ENCODE peak calls at places on chromosomes 1 and 21, in nine cellular contexts. G is NCI-H1417; H is activated naive CD4-positive, alpha-beta T cell treated with anti-CD3 and anti-CD28 coated beads, Interleukin-2, amount 10 ng/mL, durations not matched to agents 7 days and 5 days; Y is fibroblast of pulmonary artery; O is T47D; B is mucosa of descending colon; Z is adipocyte; N is WTC11; J is SW480. Q is an unnamed sample.

GRCh38 chr1:12473596-12474329 is 144.2 kb downstream of the DHRS3 start:
- DNase-seq in J (no peak), B (no peak), H (no peak), G (no peak), O (no peak), Z (no peak), Y (no peak), N (no peak), Q (no peak)

GRCh38 chr1:53025034-53025777 is 36.8 kb upstream of the PODN start:
- DNase-seq in G (no peak), Y (peak), J (peak), Z (peak), N (no peak), B (peak), H (no peak), O (no peak), Q (peak)

GRCh38 chr21:35206141-35207125 is 157.3 kb upstream of the RUNX1 start:
- DNase-seq in N (no peak), G (no peak), Y (no peak), B (no peak), H (no peak), O (peak), Z (no peak), J (peak), Q (no peak)

GRCh38 chr21:34639882-34640788 is 25.2 kb upstream of the RCAN1 start:
- DNase-seq in Y (no peak), N (no peak), B (no peak), H (peak), G (no peak), J (no peak), Z (peak), O (peak), Q (no peak)

GRCh38 chr1:178682429-178682828 is 42.6 kb upstream of the RALGPS2 start:
- DNase-seq in G (no peak), H (no peak), N (no peak), Y (no peak), B (no peak), O (no peak), J (peak), Z (no peak), Q (no peak)

GRCh38 chr1:14660795-14661194 is 62.3 kb downstream of the KAZN start:
- DNase-seq in Z (no peak), N (no peak), Y (peak), H (no peak), G (no peak), J (no peak), B (no peak), O (no peak), Q (no peak)

GRCh38 chr1:229862017-229862774 is 204.8 kb upstream of the GALNT2 start:
- DNase-seq in H (no peak), B (no peak), N (no peak), Z (no peak), O (no peak), G (no peak), J (no peak), Y (no peak), Q (no peak)

GRCh38 chr1:174659823-174660222 is 212.1 kb downstream of the GPR52 start:
- DNase-seq in N (no peak), O (peak), G (no peak), Z (peak), B (no peak), H (no peak), J (no peak), Y (peak), Q (peak)

GRCh38 chr1:93813076-93813475 is 65.9 kb downstream of the DNTTIP2 start:
- DNase-seq in Z (peak), H (no peak), N (no peak), J (peak), Y (no peak), G (no peak), B (no peak), O (peak), Q (peak)